ENCODE peak calls at places on chromosomes 7 and 10, in six cellular contexts. One of them, this sample, is unnamed.
A peak's percentile ranks its signal among the peaks of the same experiment; 100 is the strongest.

GRCh38 chr7:18900801-18901200 is 216.6 kb downstream of the TWIST1 start:
- DNase-seq in H9: no peak
- DNase-seq in neuronal stem cell: no peak
- DNase-seq in trophoblast cell: no peak
- DNase-seq in H1: no peak
- DNase-seq in mesenchymal stem cell: no peak
- DNase-seq in this sample: no peak

GRCh38 chr10:77641788-77642397 is 4.3 kb upstream of the KCNMA1 start:
- DNase-seq in neuronal stem cell: peak; percentile 77
- DNase-seq in H1: no peak
- DNase-seq in H9: no peak
- DNase-seq in mesenchymal stem cell: peak; percentile 78
- DNase-seq in trophoblast cell: peak; percentile 51
- DNase-seq in this sample: peak; percentile 83

GRCh38 chr7:17654940-17655339 is 285.4 kb downstream of the SNX13 start:
- DNase-seq in H1: no peak
- DNase-seq in H9: no peak
- DNase-seq in mesenchymal stem cell: peak; percentile 51
- DNase-seq in trophoblast cell: no peak
- DNase-seq in neuronal stem cell: no peak
- DNase-seq in this sample: peak; percentile 16

GRCh38 chr7:127791790-127792189 is 139.8 kb downstream of the SND1 start:
- DNase-seq in trophoblast cell: no peak
- DNase-seq in H9: no peak
- DNase-seq in mesenchymal stem cell: no peak
- DNase-seq in H1: no peak
- DNase-seq in neuronal stem cell: no peak
- DNase-seq in this sample: peak; percentile 59

GRCh38 chr7:81687062-81687461 is 82.8 kb downstream of the HGF start:
- DNase-seq in mesenchymal stem cell: no peak
- DNase-seq in H1: no peak
- DNase-seq in neuronal stem cell: no peak
- DNase-seq in trophoblast cell: no peak
- DNase-seq in H9: no peak
- DNase-seq in this sample: peak; percentile 47

GRCh38 chr10:6920072-6921019 is 340.3 kb upstream of the PRKCQ start:
- DNase-seq in H1: peak; percentile 47
- DNase-seq in trophoblast cell: peak; percentile 41
- DNase-seq in mesenchymal stem cell: peak; percentile 54
- DNase-seq in H9: peak; percentile 84
- DNase-seq in neuronal stem cell: peak; percentile 48
- DNase-seq in this sample: peak; percentile 28

GRCh38 chr7:4265676-4266075 is 416.4 kb upstream of the FOXK1 start:
- DNase-seq in neuronal stem cell: no peak
- DNase-seq in H9: no peak
- DNase-seq in H1: no peak
- DNase-seq in mesenchymal stem cell: no peak
- DNase-seq in trophoblast cell: no peak
- DNase-seq in this sample: no peak

GRCh38 chr7:37211097-37211496 is 237.6 kb downstream of the ELMO1 start:
- DNase-seq in H1: no peak
- DNase-seq in neuronal stem cell: no peak
- DNase-seq in H9: no peak
- DNase-seq in trophoblast cell: no peak
- DNase-seq in mesenchymal stem cell: peak; percentile 87
- DNase-seq in this sample: peak; percentile 37

GRCh38 chr10:52252322-52252721 is 61.8 kb upstream of the DKK1 start:
- DNase-seq in H9: no peak
- DNase-seq in neuronal stem cell: no peak
- DNase-seq in H1: no peak
- DNase-seq in mesenchymal stem cell: no peak
- DNase-seq in trophoblast cell: no peak
- DNase-seq in this sample: no peak

GRCh38 chr7:17713584-17713983 is 226.7 kb downstream of the SNX13 start:
- DNase-seq in H9: no peak
- DNase-seq in neuronal stem cell: no peak
- DNase-seq in mesenchymal stem cell: no peak
- DNase-seq in H1: no peak
- DNase-seq in trophoblast cell: peak; percentile 39
- DNase-seq in this sample: peak; percentile 10

GRCh38 chr10:51198170-51198569 is 123.9 kb downstream of the PRKG1 start:
- DNase-seq in trophoblast cell: no peak
- DNase-seq in neuronal stem cell: no peak
- DNase-seq in mesenchymal stem cell: no peak
- DNase-seq in H1: no peak
- DNase-seq in H9: no peak
- DNase-seq in this sample: no peak

GRCh38 chr7:155984028-155984607 is 171.9 kb upstream of the SHH start:
- DNase-seq in neuronal stem cell: no peak
- DNase-seq in H1: no peak
- DNase-seq in trophoblast cell: no peak
- DNase-seq in mesenchymal stem cell: no peak
- DNase-seq in H9: peak; percentile 10
- DNase-seq in this sample: no peak
- H3K14ac ChIP-seq in neuronal stem cell: no peak overlapping the region
- H3K14ac ChIP-seq in H1: no peak overlapping the region
- H3K14ac ChIP-seq in trophoblast cell: no peak overlapping the region
- H3K14ac ChIP-seq in mesenchymal stem cell: no peak overlapping the region
- H3K14ac ChIP-seq in H9: no peak overlapping the region
- H3K14ac ChIP-seq in this sample: no peak overlapping the region

GRCh38 chr10:31622993-31623392 is 304.0 kb downstream of the ZEB1 start:
- DNase-seq in neuronal stem cell: no peak
- DNase-seq in mesenchymal stem cell: no peak
- DNase-seq in H9: no peak
- DNase-seq in H1: no peak
- DNase-seq in trophoblast cell: no peak
- DNase-seq in this sample: peak; percentile 73

GRCh38 chr10:31623466-31623865 is 304.4 kb downstream of the ZEB1 start:
- DNase-seq in H9: no peak
- DNase-seq in H1: no peak
- DNase-seq in mesenchymal stem cell: no peak
- DNase-seq in neuronal stem cell: no peak
- DNase-seq in trophoblast cell: no peak
- DNase-seq in this sample: peak; percentile 28

GRCh38 chr10:31619410-31620095 is 300.5 kb downstream of the ZEB1 start:
- DNase-seq in trophoblast cell: no peak
- DNase-seq in neuronal stem cell: no peak
- DNase-seq in H9: no peak
- DNase-seq in H1: no peak
- DNase-seq in mesenchymal stem cell: no peak
- DNase-seq in this sample: no peak

GRCh38 chr10:31620236-31621151 is 301.5 kb downstream of the ZEB1 start:
- DNase-seq in H9: peak; percentile 86
- DNase-seq in mesenchymal stem cell: peak; percentile 62
- DNase-seq in neuronal stem cell: no peak
- DNase-seq in H1: peak; percentile 36
- DNase-seq in trophoblast cell: peak; percentile 66
- DNase-seq in this sample: peak; percentile 78

DNA sequence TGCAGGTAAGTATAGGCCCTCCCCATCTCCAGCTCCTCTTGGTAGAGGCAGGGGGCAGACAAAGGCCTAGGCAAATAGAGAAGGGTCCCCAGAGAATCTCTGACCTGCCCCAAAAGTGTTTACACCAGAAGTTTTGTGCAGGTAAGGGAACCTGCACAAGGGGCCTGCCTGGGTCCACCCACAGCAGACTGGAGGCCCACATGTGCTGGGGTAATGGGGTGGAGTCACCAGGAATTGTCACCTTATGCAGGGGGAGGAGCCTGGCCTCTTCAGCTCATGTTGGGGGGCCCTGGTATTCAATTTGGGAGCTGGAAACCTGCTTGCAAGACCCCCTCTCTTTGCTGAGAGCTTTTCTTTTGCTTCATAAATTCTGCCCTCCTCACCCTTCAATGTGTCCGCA is 302.7 kb downstream of the ZEB1 start:
- DNase-seq in mesenchymal stem cell: no peak
- DNase-seq in H1: no peak
- DNase-seq in H9: peak; percentile 18
- DNase-seq in neuronal stem cell: no peak
- DNase-seq in trophoblast cell: no peak
- DNase-seq in this sample: no peak
- H3K14ac ChIP-seq in mesenchymal stem cell: no peak overlapping the region
- H3K14ac ChIP-seq in H1: no peak overlapping the region
- H3K14ac ChIP-seq in H9: no peak overlapping the region
- H3K14ac ChIP-seq in neuronal stem cell: no peak overlapping the region
- H3K14ac ChIP-seq in trophoblast cell: no peak overlapping the region
- H3K14ac ChIP-seq in this sample: no peak overlapping the region

GRCh38 chr10:132610071-132610701 is 72.6 kb downstream of the INPP5A start:
- DNase-seq in H9: no peak
- DNase-seq in H1: no peak
- DNase-seq in trophoblast cell: no peak
- DNase-seq in mesenchymal stem cell: no peak
- DNase-seq in neuronal stem cell: no peak
- DNase-seq in this sample: no peak

GRCh38 chr10:132607961-132608495 is 70.4 kb downstream of the INPP5A start:
- DNase-seq in H1: no peak
- DNase-seq in trophoblast cell: no peak
- DNase-seq in mesenchymal stem cell: no peak
- DNase-seq in H9: no peak
- DNase-seq in neuronal stem cell: no peak
- DNase-seq in this sample: no peak

GRCh38 chr10:132608511-132609195 is 71.1 kb downstream of the INPP5A start:
- DNase-seq in H9: no peak
- DNase-seq in H1: no peak
- DNase-seq in neuronal stem cell: no peak
- DNase-seq in mesenchymal stem cell: no peak
- DNase-seq in trophoblast cell: no peak
- DNase-seq in this sample: no peak

GRCh38 chr10:132607491-132607890 is 69.9 kb downstream of the INPP5A start:
- DNase-seq in neuronal stem cell: no peak
- DNase-seq in H1: no peak
- DNase-seq in H9: no peak
- DNase-seq in trophoblast cell: no peak
- DNase-seq in mesenchymal stem cell: no peak
- DNase-seq in this sample: no peak

GRCh38 chr10:132609211-132609610 is 71.6 kb downstream of the INPP5A start:
- DNase-seq in mesenchymal stem cell: no peak
- DNase-seq in H9: no peak
- DNase-seq in trophoblast cell: no peak
- DNase-seq in neuronal stem cell: no peak
- DNase-seq in H1: no peak
- DNase-seq in this sample: no peak
- H3K14ac ChIP-seq in mesenchymal stem cell: no peak overlapping the region
- H3K14ac ChIP-seq in H9: no peak overlapping the region
- H3K14ac ChIP-seq in trophoblast cell: no peak overlapping the region
- H3K14ac ChIP-seq in neuronal stem cell: no peak overlapping the region
- H3K14ac ChIP-seq in H1: no peak overlapping the region
- H3K14ac ChIP-seq in this sample: no peak overlapping the region

GRCh38 chr10:53990799-53991238 is 810.2 kb downstream of the PCDH15 start:
- DNase-seq in neuronal stem cell: no peak
- DNase-seq in trophoblast cell: no peak
- DNase-seq in H1: no peak
- DNase-seq in H9: no peak
- DNase-seq in mesenchymal stem cell: no peak
- DNase-seq in this sample: no peak
- H3K14ac ChIP-seq in neuronal stem cell: no peak overlapping the region
- H3K14ac ChIP-seq in trophoblast cell: no peak overlapping the region
- H3K14ac ChIP-seq in H1: no peak overlapping the region
- H3K14ac ChIP-seq in H9: no peak overlapping the region
- H3K14ac ChIP-seq in mesenchymal stem cell: no peak overlapping the region
- H3K14ac ChIP-seq in this sample: no peak overlapping the region

DNA sequence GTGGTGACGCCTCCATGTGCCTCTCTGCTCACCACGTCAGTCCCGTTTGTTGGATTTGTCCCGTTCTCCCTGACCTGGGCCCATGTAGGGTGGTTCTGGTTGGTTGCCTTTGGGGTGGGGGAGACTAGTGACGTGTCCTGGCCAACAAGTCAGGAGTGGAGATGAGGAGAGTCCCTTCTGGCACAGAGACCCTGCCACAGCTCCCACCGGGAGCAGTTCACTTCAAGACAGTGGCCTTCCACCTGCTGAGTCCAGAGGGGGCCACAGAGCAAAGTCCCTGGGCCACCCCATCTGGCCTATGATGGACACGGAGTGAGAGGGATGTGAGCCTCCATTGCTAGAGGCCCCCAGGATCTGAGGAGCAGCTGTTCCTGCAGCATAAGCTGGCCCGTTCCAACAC is 405.6 kb downstream of the TCERG1L start:
- DNase-seq in mesenchymal stem cell: no peak
- DNase-seq in neuronal stem cell: no peak
- DNase-seq in trophoblast cell: no peak
- DNase-seq in H1: no peak
- DNase-seq in H9: no peak
- DNase-seq in this sample: no peak
- H3K14ac ChIP-seq in mesenchymal stem cell: no peak overlapping the region
- H3K14ac ChIP-seq in neuronal stem cell: no peak overlapping the region
- H3K14ac ChIP-seq in trophoblast cell: no peak overlapping the region
- H3K14ac ChIP-seq in H1: no peak overlapping the region
- H3K14ac ChIP-seq in H9: no peak overlapping the region
- H3K14ac ChIP-seq in this sample: no peak overlapping the region

DNA sequence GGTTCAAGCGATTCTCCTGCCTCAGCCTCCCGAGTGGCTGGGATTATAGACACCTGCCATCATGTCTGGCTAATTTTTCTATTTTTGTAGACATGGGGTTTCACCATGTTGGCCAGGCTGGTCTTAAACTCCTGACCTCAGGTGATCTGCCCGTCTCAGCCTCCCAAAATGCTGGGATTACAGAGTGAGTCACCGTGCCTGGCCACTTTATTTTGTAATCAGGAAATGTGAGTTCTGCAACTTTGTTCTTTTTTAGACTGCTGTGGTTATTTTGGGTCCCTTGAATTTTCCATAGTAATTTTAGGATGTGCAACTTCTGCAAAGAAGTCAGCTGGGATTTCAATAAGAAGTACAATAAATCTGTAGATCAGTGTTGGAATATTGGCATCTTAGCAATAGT is 96.8 kb downstream of the CYTH3 start:
- DNase-seq in H1: no peak
- DNase-seq in mesenchymal stem cell: peak; percentile 59
- DNase-seq in H9: no peak
- DNase-seq in neuronal stem cell: no peak
- DNase-seq in trophoblast cell: peak; percentile 68
- DNase-seq in this sample: peak; percentile 57
- H3K14ac ChIP-seq in H1: no peak overlapping the region
- H3K14ac ChIP-seq in mesenchymal stem cell: no peak overlapping the region
- H3K14ac ChIP-seq in H9: no peak overlapping the region
- H3K14ac ChIP-seq in neuronal stem cell: no peak overlapping the region
- H3K14ac ChIP-seq in trophoblast cell: no peak overlapping the region
- H3K14ac ChIP-seq in this sample: peak overlapping the region; percentile 58

GRCh38 chr10:127619550-127619949 is 70.4 kb downstream of the NPS start:
- DNase-seq in H9: no peak
- DNase-seq in trophoblast cell: no peak
- DNase-seq in mesenchymal stem cell: no peak
- DNase-seq in neuronal stem cell: no peak
- DNase-seq in H1: no peak
- DNase-seq in this sample: no peak

GRCh38 chr10:127618797-127619196 is 69.7 kb downstream of the NPS start:
- DNase-seq in H9: no peak
- DNase-seq in neuronal stem cell: no peak
- DNase-seq in mesenchymal stem cell: no peak
- DNase-seq in H1: no peak
- DNase-seq in trophoblast cell: no peak
- DNase-seq in this sample: no peak

GRCh38 chr10:127614484-127614883 is 65.4 kb downstream of the NPS start:
- DNase-seq in H1: no peak
- DNase-seq in H9: no peak
- DNase-seq in neuronal stem cell: no peak
- DNase-seq in mesenchymal stem cell: no peak
- DNase-seq in trophoblast cell: no peak
- DNase-seq in this sample: no peak
- H3K14ac ChIP-seq in H1: no peak overlapping the region
- H3K14ac ChIP-seq in H9: peak overlapping the region; percentile 45
- H3K14ac ChIP-seq in neuronal stem cell: no peak overlapping the region
- H3K14ac ChIP-seq in mesenchymal stem cell: no peak overlapping the region
- H3K14ac ChIP-seq in trophoblast cell: no peak overlapping the region
- H3K14ac ChIP-seq in this sample: no peak overlapping the region

This sample was measured in IMR-90.